ENCODE peak calls at places on chromosomes 16 and 17, in four cellular contexts. V is mesendoderm, S is NT2/D1, I is transverse colon. K is an unnamed sample.

GRCh38 chr17:9204623-9205329 is 183.5 kb downstream of the NTN1 start:
- DNase-seq in V (no peak), S (no peak), I (no peak), K (no peak)

GRCh38 chr16:24610421-24610765 is 71.0 kb downstream of the RBBP6 start:
- DNase-seq in V (peak; percentile 45), S (peak; percentile 33), I (peak; percentile 12), K (peak; percentile 12)

GRCh38 chr17:28725166-28725659 is 820 bp downstream of the TLCD1 start:
- DNase-seq in V (peak; percentile 79), S (no peak), I (no peak), K (peak; percentile 54)

GRCh38 chr16:58563235-58563634 is 47.9 kb downstream of the SETD6 start:
- DNase-seq in V (no peak), S (no peak), I (no peak), K (peak; percentile 79)

GRCh38 chr17:250487-251300 is 69.2 kb upstream of the DOC2B start:
- DNase-seq in V (no peak), S (no peak), I (peak; percentile 1), K (no peak)

GRCh38 chr17:77375526-77375916 is 234.8 kb downstream of the SEC14L1 start:
- DNase-seq in V (no peak), S (no peak), I (no peak), K (no peak)

GRCh38 chr16:87404764-87405625 is 12.9 kb downstream of the MAP1LC3B start:
- DNase-seq in V (no peak), S (no peak), I (no peak), K (no peak)

GRCh38 chr16:46859719-46860152 is 24.4 kb upstream of the GPT2 start:
- DNase-seq in V (peak; percentile 44), S (no peak), I (peak; percentile 59), K (peak; percentile 95)

GRCh38 chr17:11245792-11246191 is 4.8 kb downstream of the SHISA6 start:
- DNase-seq in V (no peak), S (no peak), I (no peak), K (no peak)

GRCh38 chr16:27952811-27953210 is 110.7 kb downstream of the GSG1L start:
- DNase-seq in V (no peak), S (no peak), I (no peak), K (no peak)

GRCh38 chr16:25064967-25065366 is 46.6 kb upstream of the LCMT1 start:
- DNase-seq in V (no peak), S (no peak), I (no peak), K (no peak)

GRCh38 chr16:79883494-79883893 is 283.0 kb upstream of the MAF start:
- DNase-seq in V (no peak), S (no peak), I (no peak), K (no peak)

GRCh38 chr17:40339068-40339699 is 25.4 kb downstream of the GJD3 start:
- DNase-seq in V (no peak), S (no peak), I (peak; percentile 9), K (no peak)

GRCh38 chr17:73343739-73344454 is 32.1 kb upstream of the CDC42EP4 start:
- DNase-seq in V (no peak), S (no peak), I (no peak), K (no peak)

GRCh38 chr16:13036600-13036999 is 135.2 kb downstream of the SHISA9 start:
- DNase-seq in V (peak; percentile 79), S (peak; percentile 66), I (no peak), K (peak; percentile 5)

GRCh38 chr16:62194828-62195227 is 158.6 kb upstream of the CDH8 start:
- DNase-seq in V (no peak), S (no peak), I (no peak), K (peak; percentile 6)

GRCh38 chr16:54283735-54284318 is 2.8 kb downstream of the IRX3 start:
- DNase-seq in V (no peak), S (no peak), I (no peak), K (no peak)
- H3K27me3 ChIP-seq in V (peaks cover 44% of the 10 kb centered on the region), S (peaks cover 82% of the 10 kb centered on the region), I (peaks cover 93% of the 10 kb centered on the region), K (no peaks in the 10 kb centered on the region)

GRCh38 chr17:74344658-74345057 is 17.0 kb downstream of the BTBD17 start:
- DNase-seq in V (no peak), S (no peak), I (no peak), K (no peak)
- H3K27me3 ChIP-seq in V (no peaks in the 10 kb centered on the region), S (peaks cover 12% of the 10 kb centered on the region), I (peaks cover 22% of the 10 kb centered on the region), K (peaks cover 2% of the 10 kb centered on the region)

GRCh38 chr17:17929655-17930380 is 42.4 kb downstream of the TOM1L2 start:
- DNase-seq in V (no peak), S (no peak), I (no peak), K (no peak)
- H3K27me3 ChIP-seq in V (no peaks in the 10 kb centered on the region), S (no peaks in the 10 kb centered on the region), I (no peaks in the 10 kb centered on the region), K (no peaks in the 10 kb centered on the region)

GRCh38 chr17:17694229-17695081 is 13.2 kb downstream of the RAI1 start:
- DNase-seq in V (peak; percentile 75), S (no peak), I (peak; percentile 76), K (peak; percentile 69)

GRCh38 chr17:17693253-17693954 is 12.1 kb downstream of the RAI1 start:
- DNase-seq in V (peak; percentile 82), S (no peak), I (peak; percentile 31), K (peak; percentile 88)

GRCh38 chr17:17696075-17696474 is 14.8 kb downstream of the RAI1 start:
- DNase-seq in V (no peak), S (no peak), I (no peak), K (no peak)

GRCh38 chr17:17692353-17693252 is 11.3 kb downstream of the RAI1 start:
- DNase-seq in V (no peak), S (no peak), I (no peak), K (no peak)

DNA sequence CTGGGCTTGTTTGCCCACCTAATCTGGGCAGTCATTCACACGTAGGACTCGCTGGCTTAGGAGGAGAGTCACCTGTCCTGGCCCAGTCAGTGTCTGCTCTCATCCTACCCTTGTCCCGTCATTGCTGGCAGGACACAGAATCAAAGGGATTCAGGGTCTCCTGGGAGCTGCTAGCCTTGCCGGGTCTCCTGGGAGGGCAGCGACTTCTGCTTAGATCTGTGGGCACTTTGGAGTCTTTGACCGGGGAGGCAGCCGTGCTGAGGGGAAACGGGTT is 12.6 kb downstream of the RAI1 start:
- DNase-seq in V (peak; percentile 55), S (no peak), I (no peak), K (no peak)
- H3K27me3 ChIP-seq in V (peaks cover 3% of the 10 kb centered on the region), S (peaks cover 61% of the 10 kb centered on the region), I (no peaks in the 10 kb centered on the region), K (no peaks in the 10 kb centered on the region)

DNA sequence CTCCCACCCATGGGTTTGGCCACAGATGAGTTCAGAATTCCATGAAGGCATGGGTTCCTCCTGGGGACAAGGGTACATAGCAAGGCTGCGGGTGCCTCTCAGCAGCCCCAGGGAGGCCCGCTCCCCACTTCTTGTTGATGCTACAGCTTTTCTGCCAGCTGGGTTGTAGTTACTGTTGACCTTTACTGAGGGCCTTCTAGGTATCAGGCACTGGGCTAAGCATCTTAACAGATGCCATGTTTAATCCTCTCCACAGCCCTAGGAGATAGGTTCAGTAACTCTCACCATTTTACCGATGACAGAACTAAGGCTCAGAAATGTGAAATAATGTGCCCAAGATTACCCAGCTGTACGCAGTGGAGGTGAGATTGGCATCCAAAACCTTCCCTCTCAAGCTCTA is 54.3 kb upstream of the DLX4 start:
- DNase-seq in V (no peak), S (no peak), I (no peak), K (no peak)
- H3K27me3 ChIP-seq in V (peaks cover 9% of the 10 kb centered on the region), S (peaks cover 47% of the 10 kb centered on the region), I (peaks cover 73% of the 10 kb centered on the region), K (peaks cover 19% of the 10 kb centered on the region)

DNA sequence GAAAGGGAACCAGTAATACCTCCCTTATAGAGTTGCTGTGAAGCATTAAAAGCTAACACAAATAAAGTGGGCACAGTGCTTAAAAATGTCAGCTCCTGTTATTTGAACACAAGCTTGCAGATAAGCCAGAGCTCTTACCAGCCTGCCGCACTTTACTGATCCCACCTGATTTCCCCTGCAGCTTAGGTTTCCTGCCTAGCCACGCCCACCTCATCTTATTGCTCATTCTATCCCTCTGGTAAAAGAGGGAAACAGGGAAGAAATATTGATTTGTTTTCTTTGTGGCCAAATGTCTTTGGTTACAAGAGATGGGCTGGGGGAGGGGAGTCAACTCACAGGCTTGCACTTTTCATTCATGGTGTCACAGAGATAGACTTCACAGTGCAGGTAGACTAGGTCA is 9.6 kb upstream of the GP2 start:
- DNase-seq in V (no peak), S (no peak), I (no peak), K (no peak)
- H3K27me3 ChIP-seq in V (no peaks in the 10 kb centered on the region), S (no peaks in the 10 kb centered on the region), I (no peaks in the 10 kb centered on the region), K (no peaks in the 10 kb centered on the region)

GRCh38 chr17:49904904-49905303 is 57.0 kb upstream of the TAC4 start:
- DNase-seq in V (no peak), S (no peak), I (no peak), K (no peak)
- H3K27me3 ChIP-seq in V (peaks cover 35% of the 10 kb centered on the region), S (peaks cover 62% of the 10 kb centered on the region), I (peaks cover 97% of the 10 kb centered on the region), K (peaks cover 33% of the 10 kb centered on the region)

K was measured in bronchial epithelial cell.